ENCODE peak calls at places on chromosomes 6 and 20, in six cellular contexts. M is uterus, F is neural crest cell, H is cardiac muscle cell, U is endothelial cell, P is A549. W is an unnamed sample.

GRCh38 chr6:27834879-27835549 is 77.2 kb downstream of the OR2B2 start:
- DNase-seq in H (no peak), F (no peak), U (no peak), M (no peak), P (no peak), W (no peak)

GRCh38 chr20:32792316-32792715 is 27.4 kb upstream of the MAPRE1 start:
- DNase-seq in M (no peak), H (peak; percentile 44), U (no peak), P (no peak), F (peak; percentile 52), W (peak; percentile 22)

GRCh38 chr6:31540640-31541039 is 1.2 kb downstream of the DDX39B start:
- DNase-seq in M (no peak), U (no peak), H (no peak), P (no peak), F (no peak), W (no peak)

GRCh38 chr6:139296927-139297326 is 5.1 kb upstream of the TXLNB start:
- DNase-seq in F (no peak), U (no peak), H (no peak), P (no peak), M (no peak), W (no peak)

GRCh38 chr20:14919473-14920157 is 582.2 kb upstream of the FLRT3 start:
- DNase-seq in P (no peak), H (peak; percentile 5), M (no peak), U (no peak), F (no peak), W (no peak)

GRCh38 chr20:44830523-44830922 is 20.2 kb upstream of the RIMS4 start:
- DNase-seq in P (no peak), F (no peak), U (no peak), H (no peak), M (no peak), W (no peak)

GRCh38 chr20:7654231-7654630 is 286.0 kb downstream of the HAO1 start:
- DNase-seq in M (no peak), P (no peak), U (no peak), H (no peak), F (no peak), W (no peak)

GRCh38 chr6:26032387-26033131 is 54.7 kb upstream of the HFE start:
- DNase-seq in U (no peak), H (peak; percentile 55), P (no peak), F (no peak), M (no peak), W (no peak)

GRCh38 chr20:34268851-34269668 is 27.8 kb downstream of the ASIP start:
- DNase-seq in M (peak; percentile 24), U (peak; percentile 53), P (no peak), H (no peak), F (no peak), W (peak; percentile 41)

GRCh38 chr6:139027620-139028182 is 844 bp upstream of the ABRACL start:
- DNase-seq in H (no peak), F (no peak), M (no peak), P (no peak), U (no peak), W (peak; percentile 5)

GRCh38 chr6:19319005-19319404 is 518.2 kb upstream of the ID4 start:
- DNase-seq in M (no peak), U (no peak), F (no peak), P (no peak), H (no peak), W (no peak)

GRCh38 chr6:19325335-19325789 is 511.8 kb upstream of the ID4 start:
- DNase-seq in P (no peak), F (no peak), U (no peak), M (no peak), H (no peak), W (no peak)

GRCh38 chr6:19320066-19320465 is 517.1 kb upstream of the ID4 start:
- DNase-seq in M (no peak), H (no peak), U (no peak), F (no peak), P (no peak), W (no peak)

GRCh38 chr6:19327246-19327645 is 509.9 kb upstream of the ID4 start:
- DNase-seq in H (no peak), M (no peak), P (no peak), F (no peak), U (no peak), W (no peak)

GRCh38 chr6:19322691-19323470 is 514.3 kb upstream of the ID4 start:
- DNase-seq in M (no peak), H (no peak), P (no peak), F (no peak), U (no peak), W (no peak)
- TF ChIP-seq CTCF in M (no peak), H (peak; percentile 19), P (no peak), F (peak; percentile 24), U (no peak), W (no peak)

DNA sequence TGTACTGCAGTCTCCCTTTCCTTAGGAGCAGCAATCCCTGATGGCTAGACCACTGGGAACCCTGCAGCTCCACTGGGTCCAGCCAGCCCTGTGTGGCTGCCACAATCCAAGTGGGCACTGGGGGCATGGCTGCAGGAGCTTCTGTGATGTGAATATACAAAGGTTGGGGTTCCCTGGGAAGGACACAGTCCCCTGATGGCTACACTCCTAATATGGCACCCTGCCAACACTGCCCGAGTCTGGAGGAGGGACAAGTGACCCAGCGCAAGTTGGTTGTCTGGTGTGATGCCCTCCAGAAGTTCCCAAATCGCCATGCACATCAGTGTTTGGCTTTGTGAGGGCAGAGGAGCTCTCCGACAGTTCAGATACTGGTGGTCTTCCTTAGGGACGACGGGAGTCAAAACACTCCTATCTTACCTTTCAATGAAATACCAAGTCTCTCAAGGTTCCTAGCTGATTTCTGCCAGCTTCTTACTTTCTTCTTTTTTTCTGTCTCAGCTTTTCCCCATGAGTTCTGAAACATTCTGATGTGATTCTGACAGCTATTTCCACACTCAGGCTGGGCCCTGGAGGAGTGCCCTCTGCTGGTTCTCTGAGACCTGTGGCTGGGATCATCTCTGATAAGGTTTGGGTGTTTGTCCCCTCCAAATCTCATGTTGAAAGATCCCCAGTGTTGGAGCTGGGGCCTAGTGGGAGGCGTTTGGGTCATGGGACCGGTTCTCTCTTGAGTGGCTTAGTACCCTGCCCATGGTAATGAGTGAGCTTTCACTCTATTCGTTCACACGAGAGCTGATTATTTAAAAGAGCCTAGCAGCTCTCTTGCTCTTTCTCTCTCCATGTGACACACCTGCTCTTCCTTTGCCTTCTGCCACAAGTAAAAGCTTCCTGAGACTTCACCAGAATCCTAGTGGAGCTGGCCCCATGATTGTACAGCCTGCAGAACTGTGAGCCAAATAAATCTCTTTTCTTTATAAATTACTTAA is 15.5 kb upstream of the ZFP57 start:
- DNase-seq in M (no peak), P (peak; percentile 20), F (no peak), U (peak; percentile 50), H (peak; percentile 64), W (peak; percentile 13)
- TF ChIP-seq CTCF in M (no peak), P (peak; percentile 35), F (peak; percentile 57), U (no peak), H (peak; percentile 71), W (no peak)

DNA sequence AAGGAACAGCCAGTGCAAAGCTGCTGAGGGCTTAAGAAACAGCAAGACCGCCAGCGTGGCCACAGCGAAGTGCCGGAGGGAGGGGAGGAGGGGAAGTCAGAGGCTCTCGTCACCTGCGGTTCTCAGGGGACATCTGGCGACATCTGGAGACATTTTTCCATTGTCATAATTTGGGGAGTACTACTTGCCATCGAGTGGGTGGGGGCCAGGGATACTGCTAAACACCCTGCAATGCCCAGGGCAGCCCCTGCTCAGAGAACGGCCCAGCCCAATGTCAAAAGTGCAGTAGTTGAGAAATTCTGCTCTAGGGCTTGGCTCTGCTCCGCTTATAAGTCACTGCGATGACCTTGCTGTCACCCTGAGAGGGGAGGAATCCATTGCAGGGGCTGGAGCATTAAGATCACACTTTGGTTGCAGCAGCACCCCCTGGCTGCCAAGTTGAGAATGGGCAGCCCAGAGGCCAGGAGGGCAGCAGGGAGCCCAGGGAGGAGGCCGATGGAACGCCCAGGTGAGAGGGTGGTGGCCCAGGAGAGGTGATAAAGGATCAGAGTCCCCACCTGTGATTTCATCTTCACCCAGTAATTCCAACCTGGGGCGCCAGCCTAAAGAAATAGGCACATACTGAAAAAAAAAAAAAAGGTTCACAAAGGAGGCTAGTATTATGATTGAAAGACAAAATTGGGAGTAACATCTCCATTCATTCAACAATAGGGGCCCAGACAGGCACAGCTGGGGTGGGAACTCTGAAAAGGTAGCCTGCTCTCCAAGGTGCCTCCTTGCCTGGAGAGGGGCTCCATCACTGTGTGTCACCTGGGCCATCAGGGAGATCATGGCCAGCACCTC is 218.2 kb downstream of the BMP7 start:
- DNase-seq in F (peak; percentile 53), P (peak; percentile 88), M (no peak), H (peak; percentile 70), U (peak; percentile 61), W (peak; percentile 69)
- TF ChIP-seq CTCF in F (peak; percentile 78), P (peak; percentile 65), M (peak; percentile 43), H (peak; percentile 64), U (peak; percentile 67), W (peak; percentile 73)

GRCh38 chr6:109236140-109237081 is 141.1 kb downstream of the CEP57L1 start:
- DNase-seq in H (peak; percentile 80), P (no peak), M (no peak), F (no peak), U (peak; percentile 10), W (peak; percentile 11)
- TF ChIP-seq CTCF in H (no peak), P (no peak), M (no peak), F (peak; percentile 35), U (no peak), W (no peak)